ENCODE peak calls at places on chromosome 12, in six cellular contexts. Z is AG09309, Y is GM06990, U is suprapubic skin, R is hepatocyte, G is PC-3. V is an unnamed sample.
A peak's percentile ranks its signal among the peaks of the same experiment; 100 is the strongest.

GRCh38 chr12:116620085-116620734 is 61.0 kb downstream of the MAP1LC3B2 start:
- DNase-seq in G (no peak), U (no peak), Y (no peak), R (no peak), Z (no peak), V (no peak)

GRCh38 chr12:46832084-46832704 is 6.4 kb upstream of the SLC38A4 start:
- DNase-seq in U (no peak), R (no peak), Z (no peak), Y (no peak), G (no peak), V (no peak)

GRCh38 chr12:109883429-109883828 is 3.1 kb upstream of the GLTP start:
- DNase-seq in Z (no peak), Y (no peak), R (no peak), G (no peak), U (no peak), V (peak; percentile 78)

GRCh38 chr12:131918311-131919050 is 10.6 kb upstream of the PUS1 start:
- DNase-seq in Y (peak; percentile 2), U (no peak), R (no peak), Z (no peak), G (no peak), V (no peak)

GRCh38 chr12:92138144-92138543 is 7.5 kb downstream of the BTG1 start:
- DNase-seq in Y (no peak), U (no peak), R (no peak), G (peak; percentile 39), Z (no peak), V (no peak)

GRCh38 chr12:124675881-124676688 is 108.7 kb upstream of the NCOR2 start:
- DNase-seq in Z (no peak), G (no peak), R (no peak), Y (no peak), U (no peak), V (no peak)

GRCh38 chr12:64203036-64203435 is 19.1 kb downstream of the KICS2 start:
- DNase-seq in R (no peak), U (no peak), Y (no peak), Z (no peak), G (no peak), V (no peak)

GRCh38 chr12:97321640-97322039 is 141.0 kb upstream of the RMST start:
- DNase-seq in G (no peak), Z (no peak), U (no peak), R (no peak), Y (no peak), V (no peak)

GRCh38 chr12:27595231-27595642 is 71.2 kb downstream of the PPFIBP1 start:
- DNase-seq in R (peak; percentile 78), U (no peak), Y (no peak), G (peak; percentile 30), Z (peak; percentile 50), V (peak; percentile 62)

GRCh38 chr12:115455268-115455681 is 771.3 kb upstream of the TBX3 start:
- DNase-seq in R (peak; percentile 80), Z (no peak), U (no peak), G (no peak), Y (no peak), V (no peak)

GRCh38 chr12:20368653-20369163 is 371 bp downstream of the PDE3A start:
- DNase-seq in Z (no peak), Y (peak; percentile 6), U (no peak), G (no peak), R (peak; percentile 63), V (peak; percentile 85)

GRCh38 chr12:59517522-59517921 is 78.3 kb upstream of the SLC16A7 start:
- DNase-seq in Y (no peak), U (no peak), Z (no peak), G (no peak), R (no peak), V (no peak)

GRCh38 chr12:104906695-104907094 is 51.4 kb downstream of the SLC41A2 start:
- DNase-seq in R (no peak), G (peak; percentile 58), Z (no peak), Y (no peak), U (no peak), V (no peak)

GRCh38 chr12:119444462-119445044 is 110.0 kb downstream of the CCDC60 start:
- DNase-seq in R (peak; percentile 62), Y (peak; percentile 5), U (no peak), Z (no peak), G (peak; percentile 83), V (no peak)

GRCh38 chr12:113083863-113084430 is 27.4 kb downstream of the DTX1 start:
- DNase-seq in Z (no peak), U (no peak), R (no peak), Y (no peak), G (no peak), V (no peak)

GRCh38 chr12:92942905-92943304 is 13.8 kb upstream of the EEA1 start:
- DNase-seq in Y (no peak), Z (peak; percentile 79), G (no peak), U (no peak), R (no peak), V (no peak)

GRCh38 chr12:24907464-24907863 is 41.4 kb downstream of the BCAT1 start:
- DNase-seq in G (no peak), Y (no peak), Z (no peak), U (no peak), R (no peak), V (no peak)

GRCh38 chr12:123733243-123733642 is 21.1 kb downstream of the ATP6V0A2 start:
- DNase-seq in U (no peak), R (no peak), Y (no peak), Z (no peak), G (no peak), V (no peak)

GRCh38 chr12:113030875-113031525 is 25.5 kb upstream of the DTX1 start:
- DNase-seq in G (peak; percentile 86), U (no peak), Y (peak; percentile 28), Z (peak; percentile 31), R (peak; percentile 72), V (peak; percentile 22)

GRCh38 chr12:6787309-6787708 is 2.0 kb upstream of the CD4 start:
- DNase-seq in Y (no peak), G (no peak), Z (no peak), R (no peak), U (no peak), V (no peak)

GRCh38 chr12:12925383-12925782 is 26.6 kb downstream of the GPRC5D start:
- DNase-seq in U (no peak), R (no peak), G (no peak), Y (no peak), Z (no peak), V (no peak)

DNA sequence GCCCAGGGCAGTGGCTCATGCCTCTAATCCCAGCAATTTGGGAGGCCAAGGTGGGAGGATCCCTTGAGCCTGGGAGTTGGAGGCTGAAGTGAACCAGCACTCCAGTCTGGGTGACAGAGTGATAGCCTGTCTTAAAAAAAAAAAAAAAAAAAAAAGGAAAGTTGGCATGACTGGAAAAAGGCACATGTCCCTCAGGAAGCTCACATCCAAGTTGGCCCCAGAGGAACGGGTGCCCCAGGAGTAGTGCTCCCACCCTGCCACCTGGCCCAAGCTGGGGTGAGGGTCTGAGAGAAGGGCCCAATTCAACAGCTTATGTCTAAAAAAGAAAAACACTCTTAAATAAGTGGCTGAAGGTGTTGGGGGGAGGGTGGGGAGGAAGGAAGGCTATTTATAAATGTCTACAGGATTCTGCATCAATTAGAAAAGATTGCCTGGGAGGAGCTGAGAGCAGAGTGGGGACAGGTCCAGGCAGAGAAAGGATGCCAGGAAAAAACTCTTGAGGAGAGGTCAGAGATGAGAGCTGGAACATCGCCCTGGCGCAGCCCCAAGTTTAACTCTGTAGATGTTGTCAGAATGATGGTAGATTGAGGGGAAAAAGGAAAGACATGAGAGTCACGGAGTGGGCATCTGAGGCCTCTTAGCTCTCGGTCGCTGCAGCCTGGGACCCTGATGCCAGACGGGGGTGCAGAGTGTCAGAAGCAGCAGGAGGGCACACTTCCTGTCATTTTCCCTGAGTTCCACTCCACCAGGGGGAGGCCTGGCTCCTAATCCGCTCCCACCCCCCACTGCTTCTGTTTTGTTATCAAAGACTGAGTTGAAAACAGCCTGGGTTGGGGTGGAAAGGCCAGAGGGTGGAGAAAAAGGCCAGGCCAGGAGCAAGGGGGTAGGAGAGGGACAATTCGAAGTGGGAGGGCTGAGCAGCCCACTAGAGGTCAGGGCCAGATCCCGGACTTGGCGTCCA is 7.3 kb downstream of the SPRYD3 start:
- DNase-seq in R (peak; percentile 49), Y (no peak), U (peak; percentile 86), Z (no peak), G (no peak), V (peak; percentile 70)
- TF ChIP-seq CTCF in R (no peak), Y (no peak), U (no peak), Z (peak; percentile 14), G (no peak), V (no peak)

DNA sequence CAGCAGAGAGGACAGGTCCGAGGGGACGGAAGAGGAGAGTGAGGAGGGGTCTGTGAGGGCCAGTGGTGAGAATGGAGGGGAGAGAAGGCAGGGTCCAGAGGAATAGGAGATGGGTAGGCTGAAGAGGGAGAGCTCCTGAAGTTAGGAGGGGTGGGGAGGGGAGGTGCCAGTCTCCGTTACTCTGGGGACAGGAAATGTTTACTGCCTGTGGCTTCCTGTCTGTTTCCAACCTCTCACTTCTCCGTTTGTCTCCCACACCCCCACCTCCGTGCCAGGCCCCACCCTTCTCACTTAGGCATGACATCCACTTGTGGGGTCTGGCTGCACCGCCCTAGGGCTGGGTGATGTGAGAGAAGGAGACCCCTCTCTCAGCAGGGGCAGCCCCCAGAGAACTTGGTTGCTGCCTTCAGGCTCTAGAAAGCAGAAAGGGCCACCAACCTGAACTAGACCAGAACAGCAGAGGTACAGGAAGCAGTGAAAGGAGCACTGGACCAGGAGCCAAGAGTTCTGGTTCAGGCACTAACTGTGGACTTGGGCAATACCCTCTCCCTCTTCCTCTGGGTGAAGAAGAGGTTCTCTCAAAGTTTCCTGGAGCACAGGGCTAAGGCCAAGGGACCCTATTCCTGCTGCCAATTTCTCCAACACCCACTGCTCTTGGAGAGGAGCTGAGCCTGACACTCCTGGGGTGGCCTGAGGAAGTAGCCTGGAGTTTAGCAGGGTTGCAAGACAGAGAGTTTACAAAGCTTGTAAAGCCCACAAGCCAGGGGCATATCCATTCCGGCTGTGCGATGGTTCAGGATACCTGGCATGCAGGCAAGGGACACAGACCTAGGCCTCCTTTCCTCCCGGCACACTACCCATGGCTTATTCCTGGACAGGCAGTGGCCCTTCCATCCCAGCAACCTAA is 5.5 kb downstream of the ITGA5 start:
- DNase-seq in Z (no peak), G (no peak), Y (no peak), U (no peak), R (no peak), V (peak; percentile 74)
- H3K4me3 ChIP-seq in Z (no peak overlapping the region), G (no peak overlapping the region), Y (no peak overlapping the region), U (peak overlapping the region; percentile 64), R (no peak overlapping the region), V (no peak overlapping the region)

GRCh38 chr12:14618990-14619389 is 51.3 kb upstream of the PLBD1 start:
- DNase-seq in Z (no peak), U (no peak), Y (no peak), G (peak; percentile 30), R (no peak), V (no peak)
- TF ChIP-seq CTCF in Z (peak; percentile 38), U (peak; percentile 25), Y (peak; percentile 40), G (peak; percentile 62), R (peak; percentile 44), V (no peak)

GRCh38 chr12:67651380-67651695 is 2.8 kb downstream of the DYRK2 start:
- DNase-seq in G (peak; percentile 49), U (no peak), Z (no peak), R (peak; percentile 23), Y (no peak), V (no peak)
- H3K4me3 ChIP-seq in G (peak overlapping the region; percentile 96), U (peak overlapping the region; percentile 100), Z (peak overlapping the region; percentile 88), R (peak overlapping the region; percentile 99), Y (no peak overlapping the region), V (no peak overlapping the region)

V was measured in lower leg skin.